ENCODE peak calls at places on chromosome 15, in ten cellular contexts. W, X, O, Z, H, I, S, J, L and A are unnamed samples.

GRCh38 chr15:56991017-56991416 is 72.6 kb downstream of the TCF12 start:
- DNase-seq in H (no peak), X (no peak), J (no peak), L (no peak), O (no peak), W (no peak), S (no peak), I (no peak), Z (no peak), A (no peak)

GRCh38 chr15:70234256-70234965 is 136.7 kb upstream of the TLE3 start:
- DNase-seq in O (no peak), S (peak), J (no peak), Z (no peak), I (no peak), W (peak), X (no peak), L (no peak), H (peak), A (no peak)

GRCh38 chr15:65836665-65837064 is 32.6 kb upstream of the RAB11A start:
- DNase-seq in O (no peak), L (no peak), X (no peak), H (no peak), Z (no peak), J (no peak), W (no peak), S (no peak), I (no peak), A (peak)

GRCh38 chr15:49741721-49742120 is 120.9 kb downstream of the DTWD1 start:
- DNase-seq in S (no peak), J (no peak), W (no peak), X (peak), O (peak), L (no peak), Z (no peak), H (no peak), I (no peak), A (no peak)

GRCh38 chr15:89433686-89434085 is 62.7 kb downstream of the RHCG start:
- DNase-seq in Z (no peak), W (no peak), H (no peak), S (no peak), I (no peak), O (no peak), X (no peak), L (no peak), J (no peak), A (no peak)

GRCh38 chr15:101273534-101273933 is 3.8 kb downstream of the SELENOS start:
- DNase-seq in I (no peak), W (no peak), O (no peak), S (no peak), Z (no peak), L (no peak), H (no peak), J (no peak), X (no peak), A (no peak)

GRCh38 chr15:35550957-35551356 is 5.0 kb upstream of the DPH6 start:
- DNase-seq in L (no peak), Z (no peak), S (no peak), O (no peak), I (no peak), J (no peak), X (no peak), W (no peak), H (no peak), A (no peak)

GRCh38 chr15:28873585-28874139 is 12.1 kb upstream of the APBA2 start:
- DNase-seq in X (no peak), S (no peak), I (no peak), L (no peak), W (no peak), J (no peak), Z (no peak), H (no peak), O (no peak), A (no peak)

DNA sequence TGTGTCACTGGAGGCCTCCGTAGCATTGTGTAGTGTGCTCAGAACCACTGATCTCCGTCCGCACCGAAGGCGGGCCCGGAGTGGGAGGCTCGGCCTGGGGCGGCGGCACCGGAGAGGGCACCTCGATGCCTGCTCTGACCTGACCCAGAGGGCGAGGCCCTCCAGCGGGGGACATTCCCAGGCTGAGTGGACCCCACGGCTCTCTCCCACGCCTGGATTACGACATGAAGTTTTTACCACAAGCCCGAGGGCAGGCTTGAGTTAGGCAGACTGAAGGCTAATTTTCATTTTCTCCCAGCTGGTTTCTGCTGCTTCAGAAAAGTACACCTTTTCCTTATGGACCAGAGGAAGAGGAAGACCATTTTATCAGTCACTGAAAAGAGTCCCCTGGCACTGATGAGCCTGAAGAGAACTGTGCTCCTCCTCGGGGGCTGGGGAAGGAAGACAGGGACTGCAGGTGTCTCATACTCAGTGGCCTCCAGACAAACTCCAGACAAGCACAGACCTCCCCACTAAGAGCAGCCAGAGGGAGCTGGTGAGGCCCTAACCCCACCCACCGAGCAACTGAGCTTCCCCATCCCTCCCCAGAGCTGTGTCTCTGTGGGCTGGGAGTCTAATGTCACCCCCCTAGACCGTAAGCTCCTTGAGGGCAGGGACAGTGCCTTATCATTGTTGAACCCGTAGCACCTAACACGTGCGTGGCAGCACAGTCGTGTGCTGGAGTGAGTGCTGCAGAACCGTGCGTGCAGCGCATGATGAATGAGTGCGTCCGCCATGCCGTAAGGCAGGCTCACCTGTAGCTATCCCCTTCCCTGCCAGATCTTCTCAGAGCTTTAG is 74.5 kb upstream of the BLM start:
- DNase-seq in Z (no peak), S (no peak), L (no peak), I (no peak), W (no peak), J (peak), O (no peak), H (no peak), X (no peak), A (no peak)
- TF ChIP-seq CTCF in Z (no peak), S (peak), L (peak), I (no peak), W (no peak), J (no peak), O (no peak), H (peak), X (no peak), A (peak)

GRCh38 chr15:96171271-96171739 is 159.2 kb upstream of the NR2F2 start:
- DNase-seq in I (no peak), L (no peak), W (no peak), X (no peak), H (no peak), S (peak), O (no peak), J (no peak), Z (no peak), A (no peak)
- H3K4me3 ChIP-seq in I (no peak), L (no peak), W (no peak), X (no peak), H (no peak), S (no peak), O (no peak), J (no peak), Z (no peak), A (no peak)

GRCh38 chr15:81334768-81335447 is 11.0 kb upstream of the STARD5 start:
- DNase-seq in S (no peak), W (peak), L (no peak), Z (no peak), J (no peak), H (peak), O (no peak), I (no peak), X (no peak), A (no peak)

GRCh38 chr15:81337241-81337640 is 13.3 kb upstream of the STARD5 start:
- DNase-seq in W (no peak), H (no peak), L (no peak), O (no peak), S (no peak), Z (no peak), I (no peak), X (no peak), J (no peak), A (no peak)

GRCh38 chr15:81337713-81338157 is 13.8 kb upstream of the STARD5 start:
- DNase-seq in O (no peak), H (no peak), Z (no peak), I (no peak), L (peak), X (no peak), S (no peak), J (no peak), W (peak), A (no peak)

GRCh38 chr15:81335631-81336030 is 11.7 kb upstream of the STARD5 start:
- DNase-seq in J (no peak), L (no peak), S (no peak), H (no peak), I (no peak), O (no peak), X (no peak), W (no peak), Z (no peak), A (no peak)

GRCh38 chr15:81336568-81336967 is 12.6 kb upstream of the STARD5 start:
- DNase-seq in H (peak), X (no peak), J (no peak), O (no peak), L (no peak), W (peak), S (peak), I (no peak), Z (no peak), A (peak)
- TF ChIP-seq CTCF in H (peak), X (peak), J (no peak), O (peak), L (peak), W (peak), S (peak), I (no peak), Z (no peak), A (peak)

DNA sequence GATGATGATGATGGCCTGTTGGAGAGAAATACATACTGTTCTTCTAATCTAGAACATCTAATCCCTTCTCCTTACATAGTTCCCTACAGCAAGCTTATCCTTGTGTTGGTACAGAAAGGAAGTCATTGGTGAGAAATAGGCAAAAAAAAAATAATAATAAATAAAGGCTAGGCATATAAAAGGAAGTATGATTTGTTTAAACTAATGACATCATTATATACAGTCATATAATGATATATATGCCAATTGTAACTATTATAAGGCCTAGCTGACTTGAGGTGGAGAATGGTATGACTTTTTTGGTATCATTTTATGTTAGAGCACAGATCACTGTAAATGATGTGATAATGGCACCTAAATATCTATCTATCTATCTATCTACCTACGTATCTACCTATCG is 142.4 kb downstream of the DUT start:
- DNase-seq in L (no peak), O (no peak), X (no peak), S (no peak), Z (no peak), W (no peak), I (no peak), J (no peak), H (no peak), A (no peak)
- H3K4me3 ChIP-seq in L (no peak), O (no peak), X (no peak), S (no peak), Z (no peak), W (no peak), I (no peak), J (no peak), H (no peak), A (no peak)

GRCh38 chr15:27019687-27020086 is 48.7 kb downstream of the GABRG3 start:
- DNase-seq in H (no peak), I (no peak), W (no peak), X (no peak), Z (no peak), L (no peak), J (no peak), O (no peak), S (no peak), A (no peak)
- TF ChIP-seq CTCF in H (no peak), I (no peak), W (no peak), X (no peak), Z (no peak), L (no peak), J (no peak), O (no peak), S (no peak), A (no peak)

DNA sequence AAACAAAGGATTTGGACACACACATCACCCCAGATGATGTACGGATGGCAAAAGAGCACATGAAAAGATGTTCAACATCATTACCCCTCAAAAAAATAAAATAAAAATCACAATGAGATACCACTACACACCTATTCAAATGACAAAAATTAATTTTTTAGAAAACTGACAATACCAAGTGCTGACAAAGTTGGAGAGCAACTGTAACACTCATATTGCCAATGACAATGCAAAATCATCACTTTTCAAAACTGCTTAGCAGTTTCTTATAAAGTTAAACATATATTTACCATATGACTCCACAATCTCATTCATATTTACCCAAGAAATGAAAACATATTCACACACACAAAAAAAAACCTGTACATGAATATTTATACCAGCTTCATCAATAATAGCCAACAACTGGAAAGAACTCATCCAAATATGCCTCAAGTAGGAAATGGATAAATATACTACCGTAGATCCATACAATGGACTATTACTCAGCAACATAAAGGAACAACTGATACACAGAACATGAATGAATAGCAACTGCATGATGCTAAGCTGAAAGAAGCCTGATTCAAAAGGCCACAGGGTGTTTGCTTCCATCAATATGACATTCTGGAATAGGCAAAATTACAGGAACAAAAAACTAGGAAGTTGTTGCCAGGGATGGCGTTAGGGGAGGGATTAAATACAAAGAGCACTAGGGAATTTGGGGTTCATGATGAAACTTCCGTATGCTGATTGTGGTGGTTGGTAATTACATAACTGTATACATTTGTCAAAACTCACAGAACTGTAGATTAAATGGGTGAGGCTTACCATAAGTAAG is 1.3 kb downstream of the FSIP1 start:
- DNase-seq in S (no peak), L (no peak), O (no peak), H (no peak), J (no peak), I (no peak), Z (no peak), W (no peak), X (no peak), A (no peak)
- H3K4me3 ChIP-seq in S (no peak), L (no peak), O (no peak), H (no peak), J (no peak), I (no peak), Z (peak), W (no peak), X (no peak), A (peak)

GRCh38 chr15:90691369-90691768 is 25.8 kb upstream of the BLM start:
- DNase-seq in S (no peak), W (no peak), L (no peak), X (no peak), J (no peak), Z (no peak), I (no peak), O (no peak), H (no peak), A (no peak)
- TF ChIP-seq CTCF in S (peak), W (peak), L (peak), X (no peak), J (no peak), Z (no peak), I (no peak), O (no peak), H (no peak), A (no peak)

DNA sequence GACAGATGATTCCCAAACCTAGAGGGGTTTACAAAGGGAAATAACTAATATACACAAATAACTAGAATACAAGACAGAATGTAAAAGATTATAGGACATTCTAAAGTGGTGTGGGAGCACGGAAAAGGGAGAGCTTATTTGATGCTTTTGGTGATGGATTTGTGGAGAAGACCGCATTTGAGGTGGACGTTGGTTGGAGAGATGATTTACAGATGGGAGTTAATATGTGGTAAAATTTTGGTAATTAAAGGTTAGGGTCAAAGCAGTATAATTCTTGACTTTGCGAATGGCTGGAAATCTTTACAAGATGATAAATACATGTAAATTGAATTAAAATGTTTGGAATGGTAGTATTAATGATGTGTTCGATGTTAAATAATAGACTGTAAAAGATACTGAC is 1.2 kb downstream of the KNL1 start:
- DNase-seq in X (no peak), O (no peak), S (peak), J (no peak), Z (no peak), L (no peak), I (no peak), H (no peak), W (no peak), A (no peak)
- H3K4me3 ChIP-seq in X (no peak), O (no peak), S (peak), J (no peak), Z (peak), L (peak), I (no peak), H (peak), W (peak), A (peak)

DNA sequence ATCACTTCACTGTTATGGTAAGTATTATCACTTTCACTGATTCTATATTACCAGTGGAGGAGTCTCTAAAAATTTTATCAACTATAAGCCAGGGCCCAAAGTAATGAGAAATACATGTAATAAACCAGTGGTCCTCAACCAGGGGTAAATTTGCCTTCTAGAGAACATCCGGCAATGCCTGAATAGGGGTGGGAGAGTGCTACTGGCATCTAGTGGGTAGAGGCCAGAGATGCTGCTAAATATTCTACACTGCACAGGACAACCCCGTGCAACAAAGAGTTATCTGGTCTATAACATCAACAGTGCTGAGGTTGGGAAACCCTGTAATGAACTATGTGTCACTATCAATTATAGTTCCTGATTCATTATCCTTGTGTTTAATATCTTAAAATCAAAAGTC is 2.2 kb downstream of the LYSMD2 start:
- DNase-seq in W (no peak), H (no peak), I (no peak), Z (no peak), X (no peak), L (no peak), O (no peak), S (no peak), J (no peak), A (peak)
- TF ChIP-seq CTCF in W (no peak), H (peak), I (no peak), Z (no peak), X (no peak), L (no peak), O (peak), S (no peak), J (no peak), A (peak)

GRCh38 chr15:72288796-72289596 is 16.6 kb upstream of the PARP6 start:
- DNase-seq in H (no peak), O (no peak), S (no peak), I (no peak), L (no peak), J (no peak), X (no peak), Z (no peak), W (no peak), A (no peak)
- H3K4me3 ChIP-seq in H (no peak), O (no peak), S (no peak), I (no peak), L (no peak), J (no peak), X (no peak), Z (no peak), W (no peak), A (no peak)